ENCODE peak calls at places on chromosomes 6 and 20, in eight cellular contexts. J is OCI-LY7, A is endothelial cell of umbilical vein, K is upper lobe of right lung, P is endodermal cell, W is DND-41, U is A673, T is neuronal stem cell. E is an unnamed sample. For H3K9me3 and H3K36me3, the result is how much of the 10 kb centered on the place peaks cover.

GRCh38 chr6:31609519-31610406 is 5.3 kb upstream of the AIF1 start:
- DNase-seq in P (no peak), T (no peak), W (no peak), U (no peak), J (no peak), K (no peak), A (no peak), E (no peak)

GRCh38 chr20:62861732-62862336 is at the start of gene TCFL5:
- DNase-seq in T (peak), J (peak), K (peak), A (peak), U (peak), W (peak), P (peak), E (peak)

GRCh38 chr6:30067460-30068139 is 602 bp downstream of the PPP1R11 start:
- DNase-seq in A (no peak), T (no peak), U (peak), W (no peak), J (no peak), P (no peak), K (no peak), E (no peak)

GRCh38 chr6:42197574-42198362 is 3.0 kb upstream of the GUCA1B start:
- DNase-seq in A (peak), T (no peak), J (no peak), U (no peak), P (no peak), K (no peak), W (no peak), E (no peak)

GRCh38 chr6:36025932-36026327 is 1.5 kb upstream of the SLC26A8 start:
- DNase-seq in K (no peak), A (no peak), J (no peak), U (no peak), W (no peak), P (peak), T (no peak), E (no peak)

GRCh38 chr20:2688041-2688591 is 4.5 kb upstream of the EBF4 start:
- DNase-seq in P (peak), U (peak), A (peak), J (peak), W (peak), K (peak), T (no peak), E (no peak)

GRCh38 chr6:126743051-126743450 is 375.4 kb upstream of the RSPO3 start:
- DNase-seq in K (no peak), P (no peak), U (no peak), J (no peak), T (no peak), W (no peak), A (no peak), E (no peak)

GRCh38 chr6:54335871-54336270 is 27.6 kb downstream of the TINAG start:
- DNase-seq in J (no peak), K (no peak), W (no peak), U (peak), A (peak), T (no peak), P (no peak), E (no peak)

GRCh38 chr20:14477125-14477524 is 139.7 kb upstream of the FLRT3 start:
- DNase-seq in U (no peak), K (no peak), A (no peak), P (no peak), T (no peak), J (no peak), W (no peak), E (no peak)

GRCh38 chr6:25360611-25361010 is 81.4 kb downstream of the CARMIL1 start:
- DNase-seq in U (no peak), A (no peak), K (no peak), P (no peak), W (no peak), T (no peak), J (no peak), E (no peak)

GRCh38 chr6:48613221-48613949 is 502.4 kb upstream of the PTCHD4 start:
- DNase-seq in J (no peak), T (no peak), W (no peak), A (peak), P (no peak), U (no peak), K (no peak), E (no peak)

GRCh38 chr6:106892186-106892585 is 82.3 kb downstream of the CD24 start:
- DNase-seq in P (no peak), U (no peak), W (no peak), T (no peak), K (no peak), A (no peak), J (no peak), E (no peak)

GRCh38 chr6:163347021-163347446 is 67.5 kb upstream of the QKI start:
- DNase-seq in P (no peak), A (no peak), T (no peak), U (no peak), W (no peak), J (no peak), K (no peak), E (no peak)

GRCh38 chr6:135481786-135482369 is 15.7 kb downstream of the AHI1 start:
- DNase-seq in K (no peak), T (no peak), A (peak), W (no peak), J (peak), P (no peak), U (peak), E (no peak)

GRCh38 chr6:133040025-133040838 is 200.9 kb upstream of the EYA4 start:
- DNase-seq in J (peak), P (peak), T (no peak), A (peak), U (peak), K (no peak), W (no peak), E (no peak)

GRCh38 chr20:63967330-63968135 is 2.2 kb downstream of the ZNF512B start:
- DNase-seq in W (no peak), T (no peak), U (no peak), K (no peak), A (no peak), J (no peak), P (no peak), E (peak)

GRCh38 chr6:147322299-147323162 is 118.3 kb downstream of the STXBP5 start:
- DNase-seq in T (no peak), U (peak), W (no peak), J (no peak), A (peak), P (no peak), K (no peak), E (no peak)

GRCh38 chr6:159981591-159982245 is 12.8 kb downstream of the IGF2R start:
- DNase-seq in U (no peak), W (peak), P (no peak), K (no peak), T (no peak), A (peak), J (peak), E (peak)

DNA sequence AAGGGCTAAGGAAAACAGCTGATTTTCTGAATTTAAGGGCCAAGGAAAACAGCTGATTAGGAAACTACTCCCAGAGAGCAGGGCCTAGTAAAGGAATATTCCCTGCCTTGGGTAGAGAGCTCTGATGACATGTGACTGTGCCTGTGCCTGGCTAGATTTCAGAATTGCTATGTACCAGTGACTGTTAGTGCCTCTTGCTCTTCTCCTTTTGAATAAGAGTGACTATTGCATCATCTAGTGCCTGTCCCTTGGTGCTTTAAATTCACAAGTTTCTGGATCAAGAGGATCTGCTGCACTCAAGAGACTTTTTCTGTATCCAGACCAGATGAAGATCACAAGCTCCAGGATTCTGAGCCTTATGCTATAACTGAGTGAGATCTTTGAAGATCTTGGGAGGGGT is 332.9 kb downstream of the KIF16B start:
- DNase-seq in T (no peak), W (no peak), A (no peak), P (no peak), J (no peak), K (no peak), U (no peak), E (no peak)
- H3K9me3 ChIP-seq in T (under half), W (under half), A (under half), P (under half), J (under half), K (under half), U (under half), E (under half)

GRCh38 chr20:44914924-44915323 is 5.1 kb downstream of the PABPC1L start:
- DNase-seq in P (no peak), U (no peak), T (no peak), A (no peak), J (no peak), K (no peak), W (no peak), E (no peak)

GRCh38 chr20:44909872-44910689 is at the start of gene PABPC1L:
- DNase-seq in K (peak), P (peak), W (peak), A (no peak), U (peak), J (peak), T (peak), E (peak)

GRCh38 chr20:44910690-44911262 is 916 bp downstream of the PABPC1L start:
- DNase-seq in A (no peak), W (no peak), P (peak), J (peak), K (no peak), U (no peak), T (peak), E (no peak)

GRCh38 chr20:44911264-44911921 is 1.5 kb downstream of the PABPC1L start:
- DNase-seq in K (peak), J (peak), P (peak), U (peak), W (peak), A (peak), T (peak), E (no peak)

GRCh38 chr20:44912189-44912588 is 2.3 kb downstream of the PABPC1L start:
- DNase-seq in U (no peak), K (no peak), T (no peak), J (no peak), P (no peak), W (no peak), A (no peak), E (no peak)
- H3K36me3 ChIP-seq in U (under half), K (under half), T (under half), J (half or more), P (half or more), W (under half), A (under half), E (under half)

DNA sequence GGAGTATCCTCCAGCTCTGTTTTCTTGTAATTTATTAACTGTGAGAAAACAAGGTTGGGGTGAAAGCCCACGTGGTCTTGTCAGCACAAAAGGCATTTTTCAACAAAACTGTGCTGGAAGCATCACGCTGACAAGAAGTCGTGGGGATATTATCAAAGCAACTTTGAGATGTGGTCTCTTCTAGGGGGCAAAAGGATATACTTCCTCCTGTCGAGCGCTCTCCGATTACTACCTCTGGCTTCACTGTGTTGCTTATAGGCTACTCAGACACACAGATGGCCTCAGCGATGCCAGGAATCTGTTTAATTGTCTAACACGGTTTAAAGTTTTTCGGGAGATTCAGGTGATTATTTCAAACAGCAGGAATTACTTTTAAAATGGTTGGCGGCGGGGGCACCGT is 275.9 kb upstream of the SOX4 start:
- DNase-seq in A (no peak), U (no peak), K (no peak), J (no peak), P (no peak), W (no peak), T (no peak), E (no peak)
- H3K27ac ChIP-seq in A (no peak), U (no peak), K (no peak), J (no peak), P (no peak), W (no peak), T (no peak), E (no peak)

DNA sequence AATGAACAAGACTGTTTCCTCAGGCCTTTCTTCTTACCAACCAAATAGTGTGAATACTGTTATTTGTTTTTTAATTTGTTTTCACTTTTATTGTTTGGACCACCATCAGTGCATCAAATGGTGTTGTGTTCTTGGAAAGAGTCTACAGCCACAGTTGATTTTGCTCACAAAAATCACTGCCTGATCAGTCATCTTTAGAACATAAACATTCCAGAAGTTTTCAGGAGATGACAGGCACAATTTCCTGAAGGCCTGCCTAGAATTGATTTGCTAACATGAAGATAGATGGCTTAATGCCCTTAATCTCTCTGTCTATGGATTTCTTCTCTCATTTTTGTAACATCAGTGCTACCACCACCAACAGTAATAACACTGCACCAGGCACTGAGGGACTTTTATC is 13.5 kb downstream of the IL22RA2 start:
- DNase-seq in P (no peak), J (no peak), U (no peak), A (no peak), K (no peak), T (no peak), W (no peak), E (no peak)
- H3K9me3 ChIP-seq in P (under half), J (under half), U (under half), A (under half), K (under half), T (under half), W (under half), E (under half)

E was measured in tibial artery.